ENCODE peak calls at places on chromosomes 16 and 17, in four cellular contexts. F is GM12865, G is tibial artery, P is MM.1S. L is an unnamed sample.

GRCh38 chr17:62968445-62968923 is 2.4 kb downstream of the TANC2 start:
- DNase-seq in G (no peak), F (peak; percentile 81), P (peak; percentile 85), L (peak; percentile 35)

GRCh38 chr17:1953866-1954265 is 71.3 kb downstream of the RTN4RL1 start:
- DNase-seq in G (no peak), F (no peak), P (no peak), L (no peak)

GRCh38 chr17:57424273-57424672 is 167.9 kb downstream of the MSI2 start:
- DNase-seq in F (no peak), P (no peak), G (no peak), L (no peak)

GRCh38 chr16:22151599-22151998 is 10.7 kb upstream of the SDR42E2 start:
- DNase-seq in F (no peak), G (no peak), P (no peak), L (no peak)

GRCh38 chr16:3655030-3655790 is 719 bp downstream of the DNASE1 start:
- DNase-seq in G (peak; percentile 65), F (peak; percentile 0), P (no peak), L (no peak)

GRCh38 chr16:27267037-27267677 is 1.4 kb downstream of the NSMCE1 start:
- DNase-seq in F (peak; percentile 56), P (no peak), G (no peak), L (no peak)

GRCh38 chr16:10578474-10579316 is 1.7 kb downstream of the EMP2 start:
- DNase-seq in P (no peak), G (no peak), F (no peak), L (no peak)

GRCh38 chr17:514584-514983 is 162.0 kb upstream of the RPH3AL start:
- DNase-seq in P (no peak), F (no peak), G (no peak), L (no peak)

GRCh38 chr16:4200000-4200780 is 41.7 kb downstream of the SRL start:
- DNase-seq in F (peak; percentile 21), P (peak; percentile 47), G (peak; percentile 84), L (no peak)

GRCh38 chr16:66272461-66272860 is 94.0 kb upstream of the CDH5 start:
- DNase-seq in F (no peak), P (no peak), G (no peak), L (no peak)

GRCh38 chr16:66275795-66276428 is 90.6 kb upstream of the CDH5 start:
- DNase-seq in P (peak; percentile 48), F (peak; percentile 43), G (no peak), L (no peak)

GRCh38 chr16:66274335-66275110 is 92.0 kb upstream of the CDH5 start:
- DNase-seq in F (peak; percentile 24), P (peak; percentile 50), G (no peak), L (peak; percentile 16)

GRCh38 chr16:66273036-66273435 is 93.5 kb upstream of the CDH5 start:
- DNase-seq in P (no peak), G (no peak), F (no peak), L (no peak)

GRCh38 chr16:66273644-66274334 is 92.7 kb upstream of the CDH5 start:
- DNase-seq in F (no peak), P (no peak), G (no peak), L (no peak)
- TF ChIP-seq CTCF in F (no peak), P (no peak), G (no peak), L (peak; percentile 45)

GRCh38 chr16:17368951-17369350 is 101.8 kb downstream of the XYLT1 start:
- DNase-seq in P (no peak), F (no peak), G (no peak), L (no peak)
- H3K4me3 ChIP-seq in P (peak overlapping the region; percentile 44), F (peak overlapping the region; percentile 13), G (no peak overlapping the region), L (no peak overlapping the region)

GRCh38 chr16:2056077-2056476 is 8.3 kb downstream of the TSC2 start:
- DNase-seq in P (no peak), G (no peak), F (peak; percentile 16), L (no peak)
- TF ChIP-seq CTCF in P (no peak), G (peak; percentile 15), F (no peak), L (peak; percentile 13)

GRCh38 chr16:15644306-15644961 is 1.5 kb upstream of the MARF1 start:
- DNase-seq in G (no peak), P (peak; percentile 36), F (peak; percentile 29), L (no peak)
- H3K4me3 ChIP-seq in G (no peak overlapping the region), P (peak overlapping the region; percentile 83), F (peak overlapping the region; percentile 88), L (peak overlapping the region; percentile 76)

GRCh38 chr17:32596666-32597065 is 109.9 kb downstream of the CDK5R1 start:
- DNase-seq in F (peak; percentile 82), G (no peak), P (peak; percentile 88), L (peak; percentile 38)

GRCh38 chr17:32591428-32591827 is 104.6 kb downstream of the CDK5R1 start:
- DNase-seq in F (no peak), P (no peak), G (no peak), L (no peak)

GRCh38 chr17:32596206-32596605 is 109.4 kb downstream of the CDK5R1 start:
- DNase-seq in F (no peak), P (no peak), G (no peak), L (peak; percentile 10)

GRCh38 chr17:32590974-32591373 is 104.2 kb downstream of the CDK5R1 start:
- DNase-seq in F (no peak), G (no peak), P (no peak), L (no peak)

DNA sequence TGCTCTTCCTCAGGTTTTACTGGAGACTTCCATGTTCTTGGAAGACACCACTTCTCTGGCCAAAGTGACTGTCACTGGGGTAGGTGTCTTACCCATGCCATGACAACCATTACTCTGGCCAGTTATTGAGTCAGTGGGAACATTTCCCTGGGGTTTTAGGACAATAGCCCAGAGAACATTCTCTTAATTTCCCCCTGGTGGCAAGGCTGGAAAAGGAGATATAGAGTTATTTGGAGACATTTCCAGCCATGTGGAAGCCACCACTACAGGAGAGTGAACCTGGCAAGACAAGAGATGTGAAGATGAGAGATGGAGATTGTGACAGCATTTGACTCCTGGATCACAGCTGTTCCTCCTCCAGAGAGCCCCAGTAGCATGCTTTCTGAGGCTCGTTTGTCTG is 106.2 kb downstream of the CDK5R1 start:
- DNase-seq in F (no peak), P (no peak), G (no peak), L (no peak)
- TF ChIP-seq CTCF in F (no peak), P (no peak), G (no peak), L (no peak)

GRCh38 chr17:76025294-76025693 is 1.8 kb downstream of the EVPL start:
- DNase-seq in F (no peak), G (no peak), P (no peak), L (no peak)
- H3K4me3 ChIP-seq in F (no peak overlapping the region), G (no peak overlapping the region), P (no peak overlapping the region), L (no peak overlapping the region)

GRCh38 chr16:57372372-57373116 is at the start of gene CX3CL1:
- DNase-seq in F (no peak), P (no peak), G (peak; percentile 96), L (no peak)
- TF ChIP-seq CTCF in F (no peak), P (no peak), G (peak; percentile 38), L (no peak)

DNA sequence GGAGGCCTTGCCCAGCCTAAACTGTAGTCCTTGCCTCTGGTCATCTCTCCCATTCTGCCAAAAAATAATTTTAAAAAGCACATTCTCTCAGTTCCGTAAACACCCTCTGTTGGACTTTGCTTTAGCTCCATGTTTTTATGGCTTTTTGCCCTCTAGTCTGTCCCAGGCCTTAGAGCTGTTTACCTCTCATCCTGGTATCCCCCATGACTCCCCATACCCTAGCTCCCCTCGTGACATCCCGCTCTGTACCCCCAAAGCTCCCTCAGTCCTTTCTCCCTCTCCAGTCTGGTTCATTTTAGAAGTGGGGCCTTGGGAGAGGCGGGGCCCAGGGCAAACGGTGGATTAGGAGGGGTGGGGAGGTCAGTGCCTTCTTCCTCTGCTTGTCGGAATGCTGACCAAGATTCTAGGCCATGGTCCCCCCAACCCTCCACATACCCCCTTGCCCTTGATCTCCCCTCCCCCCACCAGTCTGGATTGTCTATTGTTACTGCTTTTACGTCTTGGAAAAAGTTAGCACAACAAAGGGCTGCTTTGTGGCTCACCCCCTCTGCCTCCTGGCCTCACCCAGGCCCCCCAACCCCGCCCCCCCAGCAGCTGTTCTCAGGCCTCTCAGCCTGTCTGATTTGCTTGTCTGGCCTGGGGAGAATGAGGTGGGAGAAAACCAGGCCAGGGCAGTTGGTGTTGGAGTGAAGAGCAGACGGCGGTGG is 18.3 kb downstream of the GJD3 start:
- DNase-seq in P (no peak), F (no peak), G (no peak), L (no peak)
- H3K4me3 ChIP-seq in P (no peak overlapping the region), F (no peak overlapping the region), G (peak overlapping the region; percentile 70), L (no peak overlapping the region)

DNA sequence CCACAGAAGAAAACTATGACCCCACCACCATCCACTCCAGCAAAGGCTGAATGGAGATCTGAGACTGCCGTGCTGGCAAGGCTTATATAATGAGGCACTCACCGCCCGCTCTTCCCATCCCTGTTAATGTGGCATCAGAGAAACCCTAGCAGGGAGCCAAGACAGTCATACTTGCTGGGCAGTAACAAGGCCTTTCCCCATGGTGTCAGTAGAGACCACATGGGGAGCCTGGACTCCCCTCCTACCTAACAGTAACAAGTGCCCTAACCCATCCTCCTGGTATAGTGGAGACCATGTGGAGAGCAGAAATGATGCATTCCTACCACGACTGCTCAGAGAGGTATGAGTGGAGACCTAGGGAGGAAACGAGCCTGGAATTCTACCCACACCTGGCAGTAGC is 235.2 kb downstream of the C16orf78 start:
- DNase-seq in F (peak; percentile 55), G (peak; percentile 66), P (no peak), L (no peak)
- TF ChIP-seq CTCF in F (peak; percentile 54), G (peak; percentile 54), P (no peak), L (peak; percentile 54)

L was measured in GM06990.